ENCODE peak calls at places on chromosome 13, in four cellular contexts. One of them, this sample, is unnamed.

GRCh38 chr13:19083340-19083739 is 98.3 kb downstream of the TUBA3C start:
- ATAC-seq in T-helper 17 cell: no peak
- ATAC-seq in activated CD8-positive, alpha-beta memory T cell treated with anti-CD3 and anti-CD28 coated beads, Interleukin-2, amount 10 ng/mL, durations not matched to agents 7 days and 5 days: no peak
- ATAC-seq in foreskin keratinocyte: no peak
- ATAC-seq in this sample: no peak

GRCh38 chr13:52025475-52026245 is 1.2 kb downstream of the UTP14C start:
- ATAC-seq in T-helper 17 cell: no peak
- ATAC-seq in activated CD8-positive, alpha-beta memory T cell treated with anti-CD3 and anti-CD28 coated beads, Interleukin-2, amount 10 ng/mL, durations not matched to agents 7 days and 5 days: no peak
- ATAC-seq in foreskin keratinocyte: no peak
- ATAC-seq in this sample: no peak

GRCh38 chr13:21980049-21980448 is 309.2 kb downstream of the FGF9 start:
- ATAC-seq in activated CD8-positive, alpha-beta memory T cell treated with anti-CD3 and anti-CD28 coated beads, Interleukin-2, amount 10 ng/mL, durations not matched to agents 7 days and 5 days: no peak
- ATAC-seq in foreskin keratinocyte: no peak
- ATAC-seq in T-helper 17 cell: no peak
- ATAC-seq in this sample: no peak

GRCh38 chr13:18959229-18959628 is 222.4 kb downstream of the TUBA3C start:
- ATAC-seq in T-helper 17 cell: no peak
- ATAC-seq in foreskin keratinocyte: no peak
- ATAC-seq in activated CD8-positive, alpha-beta memory T cell treated with anti-CD3 and anti-CD28 coated beads, Interleukin-2, amount 10 ng/mL, durations not matched to agents 7 days and 5 days: no peak
- ATAC-seq in this sample: no peak

GRCh38 chr13:42420304-42420703 is 148.4 kb downstream of the AKAP11 start:
- ATAC-seq in T-helper 17 cell: no peak
- ATAC-seq in activated CD8-positive, alpha-beta memory T cell treated with anti-CD3 and anti-CD28 coated beads, Interleukin-2, amount 10 ng/mL, durations not matched to agents 7 days and 5 days: peak; percentile 60
- ATAC-seq in foreskin keratinocyte: no peak
- ATAC-seq in this sample: no peak

GRCh38 chr13:64798422-64798821 is 2431.7 kb downstream of the PCDH9 start:
- ATAC-seq in foreskin keratinocyte: no peak
- ATAC-seq in T-helper 17 cell: no peak
- ATAC-seq in activated CD8-positive, alpha-beta memory T cell treated with anti-CD3 and anti-CD28 coated beads, Interleukin-2, amount 10 ng/mL, durations not matched to agents 7 days and 5 days: no peak
- ATAC-seq in this sample: no peak

GRCh38 chr13:94327318-94327717 is 152.2 kb downstream of the DCT start:
- ATAC-seq in activated CD8-positive, alpha-beta memory T cell treated with anti-CD3 and anti-CD28 coated beads, Interleukin-2, amount 10 ng/mL, durations not matched to agents 7 days and 5 days: peak; percentile 52
- ATAC-seq in foreskin keratinocyte: no peak
- ATAC-seq in T-helper 17 cell: peak; percentile 29
- ATAC-seq in this sample: no peak

GRCh38 chr13:109733550-109733949 is 52.8 kb downstream of the IRS2 start:
- ATAC-seq in T-helper 17 cell: no peak
- ATAC-seq in activated CD8-positive, alpha-beta memory T cell treated with anti-CD3 and anti-CD28 coated beads, Interleukin-2, amount 10 ng/mL, durations not matched to agents 7 days and 5 days: no peak
- ATAC-seq in foreskin keratinocyte: no peak
- ATAC-seq in this sample: no peak

GRCh38 chr13:110698689-110699088 is 7.2 kb downstream of the CARS2 start:
- ATAC-seq in T-helper 17 cell: no peak
- ATAC-seq in foreskin keratinocyte: no peak
- ATAC-seq in activated CD8-positive, alpha-beta memory T cell treated with anti-CD3 and anti-CD28 coated beads, Interleukin-2, amount 10 ng/mL, durations not matched to agents 7 days and 5 days: no peak
- ATAC-seq in this sample: no peak

GRCh38 chr13:95704510-95704909 is 27.6 kb downstream of the DNAJC3 start:
- ATAC-seq in activated CD8-positive, alpha-beta memory T cell treated with anti-CD3 and anti-CD28 coated beads, Interleukin-2, amount 10 ng/mL, durations not matched to agents 7 days and 5 days: no peak
- ATAC-seq in foreskin keratinocyte: peak; percentile 35
- ATAC-seq in T-helper 17 cell: no peak
- ATAC-seq in this sample: no peak

GRCh38 chr13:26968431-26969335 is 202.9 kb downstream of the USP12 start:
- ATAC-seq in activated CD8-positive, alpha-beta memory T cell treated with anti-CD3 and anti-CD28 coated beads, Interleukin-2, amount 10 ng/mL, durations not matched to agents 7 days and 5 days: no peak
- ATAC-seq in T-helper 17 cell: no peak
- ATAC-seq in foreskin keratinocyte: no peak
- ATAC-seq in this sample: no peak

GRCh38 chr13:102928971-102929370 is 83.1 kb downstream of the ERCC5 start:
- ATAC-seq in foreskin keratinocyte: peak; percentile 66
- ATAC-seq in activated CD8-positive, alpha-beta memory T cell treated with anti-CD3 and anti-CD28 coated beads, Interleukin-2, amount 10 ng/mL, durations not matched to agents 7 days and 5 days: no peak
- ATAC-seq in T-helper 17 cell: no peak
- ATAC-seq in this sample: peak; percentile 82

GRCh38 chr13:36945078-36945477 is 25.0 kb upstream of the SMAD9 start:
- ATAC-seq in T-helper 17 cell: no peak
- ATAC-seq in foreskin keratinocyte: no peak
- ATAC-seq in activated CD8-positive, alpha-beta memory T cell treated with anti-CD3 and anti-CD28 coated beads, Interleukin-2, amount 10 ng/mL, durations not matched to agents 7 days and 5 days: no peak
- ATAC-seq in this sample: no peak

GRCh38 chr13:75482070-75482819 is at the start of gene TBC1D4:
- ATAC-seq in T-helper 17 cell: peak; percentile 75
- ATAC-seq in activated CD8-positive, alpha-beta memory T cell treated with anti-CD3 and anti-CD28 coated beads, Interleukin-2, amount 10 ng/mL, durations not matched to agents 7 days and 5 days: peak; percentile 78
- ATAC-seq in foreskin keratinocyte: peak; percentile 85
- ATAC-seq in this sample: peak; percentile 76

GRCh38 chr13:84393981-84394625 is 511.8 kb upstream of the SLITRK1 start:
- ATAC-seq in T-helper 17 cell: no peak
- ATAC-seq in foreskin keratinocyte: peak; percentile 86
- ATAC-seq in activated CD8-positive, alpha-beta memory T cell treated with anti-CD3 and anti-CD28 coated beads, Interleukin-2, amount 10 ng/mL, durations not matched to agents 7 days and 5 days: no peak
- ATAC-seq in this sample: peak; percentile 91

GRCh38 chr13:20101467-20102316 is 59.2 kb downstream of the GJA3 start:
- ATAC-seq in foreskin keratinocyte: no peak
- ATAC-seq in T-helper 17 cell: no peak
- ATAC-seq in activated CD8-positive, alpha-beta memory T cell treated with anti-CD3 and anti-CD28 coated beads, Interleukin-2, amount 10 ng/mL, durations not matched to agents 7 days and 5 days: no peak
- ATAC-seq in this sample: peak; percentile 26

GRCh38 chr13:20191902-20192469 is 752 bp downstream of the GJB2 start:
- ATAC-seq in T-helper 17 cell: no peak
- ATAC-seq in activated CD8-positive, alpha-beta memory T cell treated with anti-CD3 and anti-CD28 coated beads, Interleukin-2, amount 10 ng/mL, durations not matched to agents 7 days and 5 days: peak; percentile 5
- ATAC-seq in foreskin keratinocyte: peak; percentile 35
- ATAC-seq in this sample: peak; percentile 2

GRCh38 chr13:101489635-101490034 is 37.2 kb downstream of the ITGBL1 start:
- ATAC-seq in foreskin keratinocyte: peak; percentile 63
- ATAC-seq in activated CD8-positive, alpha-beta memory T cell treated with anti-CD3 and anti-CD28 coated beads, Interleukin-2, amount 10 ng/mL, durations not matched to agents 7 days and 5 days: no peak
- ATAC-seq in T-helper 17 cell: no peak
- ATAC-seq in this sample: no peak

GRCh38 chr13:81677857-81678256 is 1336.9 kb upstream of the SPRY2 start:
- ATAC-seq in T-helper 17 cell: no peak
- ATAC-seq in activated CD8-positive, alpha-beta memory T cell treated with anti-CD3 and anti-CD28 coated beads, Interleukin-2, amount 10 ng/mL, durations not matched to agents 7 days and 5 days: no peak
- ATAC-seq in foreskin keratinocyte: no peak
- ATAC-seq in this sample: no peak

GRCh38 chr13:47548294-47548825 is 452.7 kb downstream of the SUCLA2 start:
- ATAC-seq in foreskin keratinocyte: no peak
- ATAC-seq in T-helper 17 cell: no peak
- ATAC-seq in activated CD8-positive, alpha-beta memory T cell treated with anti-CD3 and anti-CD28 coated beads, Interleukin-2, amount 10 ng/mL, durations not matched to agents 7 days and 5 days: no peak
- ATAC-seq in this sample: no peak

GRCh38 chr13:101408992-101409656 is 7.2 kb downstream of the NALCN start:
- ATAC-seq in activated CD8-positive, alpha-beta memory T cell treated with anti-CD3 and anti-CD28 coated beads, Interleukin-2, amount 10 ng/mL, durations not matched to agents 7 days and 5 days: no peak
- ATAC-seq in foreskin keratinocyte: no peak
- ATAC-seq in T-helper 17 cell: no peak
- ATAC-seq in this sample: no peak

GRCh38 chr13:92745233-92745632 is 481.4 kb upstream of the GPC6 start:
- ATAC-seq in foreskin keratinocyte: peak; percentile 81
- ATAC-seq in T-helper 17 cell: no peak
- ATAC-seq in activated CD8-positive, alpha-beta memory T cell treated with anti-CD3 and anti-CD28 coated beads, Interleukin-2, amount 10 ng/mL, durations not matched to agents 7 days and 5 days: no peak
- ATAC-seq in this sample: no peak

GRCh38 chr13:94739235-94739634 is 26.9 kb upstream of the SOX21 start:
- ATAC-seq in foreskin keratinocyte: no peak
- ATAC-seq in activated CD8-positive, alpha-beta memory T cell treated with anti-CD3 and anti-CD28 coated beads, Interleukin-2, amount 10 ng/mL, durations not matched to agents 7 days and 5 days: no peak
- ATAC-seq in T-helper 17 cell: no peak
- ATAC-seq in this sample: no peak

GRCh38 chr13:80604094-80604493 is 263.2 kb upstream of the SPRY2 start:
- ATAC-seq in foreskin keratinocyte: no peak
- ATAC-seq in activated CD8-positive, alpha-beta memory T cell treated with anti-CD3 and anti-CD28 coated beads, Interleukin-2, amount 10 ng/mL, durations not matched to agents 7 days and 5 days: no peak
- ATAC-seq in T-helper 17 cell: no peak
- ATAC-seq in this sample: no peak

GRCh38 chr13:27631156-27631555 is 9.5 kb downstream of the POLR1D start:
- ATAC-seq in foreskin keratinocyte: no peak
- ATAC-seq in activated CD8-positive, alpha-beta memory T cell treated with anti-CD3 and anti-CD28 coated beads, Interleukin-2, amount 10 ng/mL, durations not matched to agents 7 days and 5 days: no peak
- ATAC-seq in T-helper 17 cell: no peak
- ATAC-seq in this sample: no peak

This sample was measured in esophagus mucosa.